ENCODE peak calls at places on chromosomes 12 and 14, in five cellular contexts. P, W, A, U and O are unnamed samples.

GRCh38 chr12:56258820-56259183 is 618 bp upstream of the ANKRD52 start:
- DNase-seq in P (no peak), W (no peak), A (no peak), U (no peak), O (no peak)

GRCh38 chr14:95495538-95496025 is 20.9 kb downstream of the SYNE3 start:
- DNase-seq in P (no peak), W (peak), A (no peak), U (no peak), O (no peak)

GRCh38 chr12:51818567-51819300 is 29.8 kb downstream of the FIGNL2 start:
- DNase-seq in P (peak), W (no peak), A (no peak), U (no peak), O (peak)

GRCh38 chr12:50232771-50233209 is 50.5 kb downstream of the LIMA1 start:
- DNase-seq in P (peak), W (no peak), A (no peak), U (no peak), O (no peak)

GRCh38 chr12:56020437-56021189 is at the start of gene IKZF4:
- DNase-seq in P (peak), W (no peak), A (no peak), U (peak), O (peak)

GRCh38 chr14:102055181-102055901 is 31.5 kb downstream of the HSP90AA1 start:
- DNase-seq in P (peak), W (no peak), A (no peak), U (no peak), O (peak)

GRCh38 chr12:32718926-32719325 is 36.8 kb downstream of the YARS2 start:
- DNase-seq in P (no peak), W (no peak), A (no peak), U (no peak), O (no peak)

GRCh38 chr14:94816113-94816512 is 46.2 kb upstream of the GSC start:
- DNase-seq in P (no peak), W (no peak), A (no peak), U (no peak), O (no peak)

GRCh38 chr12:15562263-15562662 is 226.9 kb downstream of the EPS8 start:
- DNase-seq in P (no peak), W (no peak), A (no peak), U (no peak), O (no peak)

GRCh38 chr14:63288853-63289252 is 29.9 kb downstream of the GPHB5 start:
- DNase-seq in P (no peak), W (no peak), A (no peak), U (no peak), O (peak)

GRCh38 chr14:29045237-29045636 is 278.6 kb downstream of the FOXG1 start:
- DNase-seq in P (no peak), W (no peak), A (no peak), U (no peak), O (no peak)

GRCh38 chr14:89576132-89576923 is 159.3 kb upstream of the FOXN3 start:
- DNase-seq in P (peak), W (no peak), A (no peak), U (no peak), O (no peak)

GRCh38 chr12:101298426-101298825 is 18.5 kb downstream of the UTP20 start:
- DNase-seq in P (peak), W (no peak), A (no peak), U (no peak), O (peak)

GRCh38 chr14:68325267-68325807 is 467.5 kb downstream of the ZFP36L1 start:
- DNase-seq in P (no peak), W (no peak), A (no peak), U (no peak), O (no peak)

GRCh38 chr14:99793213-99794155 is at the start of gene EML1:
- DNase-seq in P (peak), W (peak), A (peak), U (peak), O (peak)

GRCh38 chr14:102280376-102280962 is 24.5 kb downstream of the MOK start:
- DNase-seq in P (peak), W (no peak), A (no peak), U (no peak), O (peak)

GRCh38 chr14:41299924-41300323 is 306.8 kb upstream of the LRFN5 start:
- DNase-seq in P (no peak), W (no peak), A (no peak), U (no peak), O (no peak)

GRCh38 chr14:75084513-75084912 is 15.1 kb downstream of the ZC2HC1C start:
- DNase-seq in P (no peak), W (no peak), A (no peak), U (no peak), O (no peak)
- TF ChIP-seq CTCF in P (peak), W (no peak), A (no peak), U (no peak), O (no peak)

DNA sequence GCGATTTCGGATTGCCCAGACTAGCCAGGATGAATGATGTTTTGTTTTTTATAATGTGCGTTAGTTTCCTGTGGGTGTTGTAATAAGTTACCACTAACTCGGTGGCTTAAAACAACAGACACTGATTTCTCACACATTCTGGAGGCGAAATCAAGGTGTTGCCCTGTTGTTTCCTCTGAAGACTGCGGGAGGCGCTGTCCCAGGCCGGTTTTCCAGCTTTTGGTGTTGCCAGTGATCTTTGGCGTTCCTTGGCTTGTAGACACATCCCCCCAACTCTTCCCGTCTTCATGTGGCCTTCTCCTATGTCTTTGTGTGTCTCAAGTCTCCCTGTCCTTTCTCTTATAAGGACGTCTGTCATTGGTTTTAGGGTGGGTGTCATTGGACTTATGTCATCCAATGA is 267.7 kb downstream of the AACS start:
- DNase-seq in P (no peak), W (no peak), A (no peak), U (no peak), O (no peak)
- TF ChIP-seq CTCF in P (peak), W (peak), A (no peak), U (no peak), O (no peak)

GRCh38 chr12:544941-545635 is 85.3 kb downstream of the B4GALNT3 start:
- DNase-seq in P (no peak), W (no peak), A (no peak), U (no peak), O (peak)

GRCh38 chr12:546265-546919 is 86.7 kb downstream of the B4GALNT3 start:
- DNase-seq in P (no peak), W (no peak), A (no peak), U (no peak), O (no peak)

GRCh38 chr12:544142-544541 is 84.4 kb downstream of the B4GALNT3 start:
- DNase-seq in P (no peak), W (no peak), A (no peak), U (no peak), O (no peak)

GRCh38 chr12:546920-547845 is 87.4 kb downstream of the B4GALNT3 start:
- DNase-seq in P (peak), W (peak), A (no peak), U (peak), O (peak)

DNA sequence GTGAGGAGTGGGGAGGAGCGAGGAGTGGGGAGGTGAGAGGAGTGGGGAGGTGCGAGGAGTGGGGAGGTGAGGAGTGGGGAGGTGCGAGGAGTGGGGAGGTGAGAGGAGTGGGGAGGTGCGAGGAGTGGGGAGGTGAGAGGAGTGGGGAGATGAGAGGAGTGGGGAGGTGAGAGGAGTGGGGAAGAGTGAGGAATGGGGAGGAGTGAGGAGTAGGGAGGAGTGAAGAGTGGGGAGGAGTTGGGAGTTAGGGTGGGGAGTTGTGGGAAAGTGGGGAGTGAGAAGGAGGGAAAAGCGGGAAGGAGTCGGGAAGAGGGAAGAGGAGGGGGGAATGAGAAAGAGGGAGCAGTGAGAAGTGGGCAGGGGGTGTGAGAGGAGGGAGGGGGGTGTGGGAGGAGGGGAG is 86.1 kb downstream of the B4GALNT3 start:
- DNase-seq in P (no peak), W (no peak), A (no peak), U (no peak), O (no peak)
- TF ChIP-seq CTCF in P (no peak), W (no peak), A (no peak), U (no peak), O (no peak)

GRCh38 chr12:117212563-117213190 is 22.4 kb upstream of the FBXO21 start:
- DNase-seq in P (peak), W (peak), A (peak), U (peak), O (peak)
- TF ChIP-seq CTCF in P (peak), W (peak), A (peak), U (peak), O (peak)

GRCh38 chr12:40107803-40108620 is 2.1 kb upstream of the SLC2A13 start:
- DNase-seq in P (no peak), W (no peak), A (no peak), U (no peak), O (no peak)
- TF ChIP-seq CTCF in P (no peak), W (no peak), A (no peak), U (peak), O (no peak)